ENCODE peak calls at places on chromosome 10, in five cellular contexts. Y, P, V, G and N are unnamed samples.

GRCh38 chr10:113921571-113922370 is 67.3 kb downstream of the NHLRC2 start:
- DNase-seq in G (no peak), Y (no peak), P (no peak), V (no peak), N (no peak)

GRCh38 chr10:31051703-31052102 is 20.0 kb upstream of the ZNF438 start:
- DNase-seq in G (no peak), P (no peak), V (no peak), Y (no peak), N (no peak)

GRCh38 chr10:59774451-59774850 is 21.2 kb upstream of the MRLN start:
- DNase-seq in V (no peak), Y (no peak), P (no peak), G (no peak), N (no peak)

GRCh38 chr10:32376780-32377179 is 29.8 kb upstream of the EPC1 start:
- DNase-seq in Y (no peak), V (no peak), G (no peak), P (no peak), N (no peak)

GRCh38 chr10:30804478-30805055 is 175.0 kb upstream of the LYZL2 start:
- DNase-seq in G (no peak), P (no peak), V (peak; percentile 70), Y (no peak), N (no peak)

GRCh38 chr10:73076361-73077183 is 20.1 kb downstream of the P4HA1 start:
- DNase-seq in V (peak; percentile 46), G (no peak), P (no peak), Y (peak; percentile 52), N (no peak)

GRCh38 chr10:97676770-97677581 is 10.1 kb downstream of the AVPI1 start:
- DNase-seq in V (no peak), P (peak; percentile 38), G (peak; percentile 43), Y (peak; percentile 32), N (no peak)

GRCh38 chr10:73366381-73367298 is 8.0 kb upstream of the CFAP70 start:
- DNase-seq in Y (no peak), V (no peak), P (no peak), G (no peak), N (no peak)

GRCh38 chr10:14200645-14201534 is 129.8 kb downstream of the FRMD4A start:
- DNase-seq in P (no peak), V (peak; percentile 14), G (peak; percentile 4), Y (no peak), N (no peak)

GRCh38 chr10:1551636-1552338 is 185.5 kb downstream of the ADARB2 start:
- DNase-seq in G (no peak), P (no peak), V (no peak), Y (no peak), N (no peak)

GRCh38 chr10:110398419-110399162 is 93.9 kb upstream of the SMNDC1 start:
- DNase-seq in G (no peak), Y (no peak), P (no peak), V (peak; percentile 52), N (no peak)

GRCh38 chr10:80163741-80164341 is 31.3 kb downstream of the PLAC9 start:
- DNase-seq in P (no peak), V (peak; percentile 62), G (no peak), Y (no peak), N (no peak)

GRCh38 chr10:133377025-133377817 is 1.8 kb upstream of the PAOX start:
- DNase-seq in G (no peak), P (no peak), V (no peak), Y (no peak), N (no peak)

GRCh38 chr10:70561051-70561450 is 41.5 kb downstream of the PRF1 start:
- DNase-seq in V (no peak), G (no peak), P (no peak), Y (no peak), N (no peak)

GRCh38 chr10:14004536-14004935 is 326.2 kb downstream of the FRMD4A start:
- DNase-seq in G (no peak), P (no peak), Y (no peak), V (no peak), N (no peak)